ENCODE peak calls at places on chromosomes 12 and 14, in eight cellular contexts. W is lung, X is upper lobe of left lung, A is Panc1, G is GM12878, E is pancreas, F is heart left ventricle, P is K562. O is an unnamed sample.

GRCh38 chr12:42426733-42427132 is 100.8 kb downstream of the PPHLN1 start:
- ATAC-seq in W (no peak), X (no peak), A (no peak), G (no peak), E (no peak), F (peak; percentile 63), P (peak; percentile 91), O (no peak)

GRCh38 chr12:8527250-8528130 is 13.2 kb downstream of the CLEC4E start:
- ATAC-seq in W (no peak), X (no peak), A (no peak), G (no peak), E (no peak), F (no peak), P (no peak), O (no peak)

GRCh38 chr12:42128327-42128726 is 16.3 kb downstream of the GXYLT1 start:
- ATAC-seq in W (no peak), X (no peak), A (no peak), G (peak; percentile 47), E (no peak), F (no peak), P (no peak), O (no peak)

GRCh38 chr14:92950193-92950540 is 27.2 kb downstream of the CHGA start:
- ATAC-seq in W (no peak), X (no peak), A (no peak), G (no peak), E (no peak), F (peak; percentile 44), P (no peak), O (no peak)

GRCh38 chr14:68874746-68875155 is 81.9 kb upstream of the ZFP36L1 start:
- ATAC-seq in W (peak; percentile 13), X (no peak), A (no peak), G (no peak), E (no peak), F (peak; percentile 25), P (no peak), O (no peak)

GRCh38 chr12:29301114-29301513 is 79.9 kb downstream of the ERGIC2 start:
- ATAC-seq in W (no peak), X (no peak), A (no peak), G (no peak), E (no peak), F (no peak), P (no peak), O (no peak)

GRCh38 chr12:7872565-7873304 is at the start of gene SLC2A14:
- ATAC-seq in W (no peak), X (no peak), A (no peak), G (no peak), E (no peak), F (no peak), P (no peak), O (no peak)

GRCh38 chr14:102675396-102675795 is 82.9 kb downstream of the RCOR1 start:
- ATAC-seq in W (no peak), X (no peak), A (no peak), G (no peak), E (no peak), F (no peak), P (no peak), O (no peak)

GRCh38 chr14:20477211-20477876 is 8.1 kb downstream of the PNP start:
- ATAC-seq in W (peak; percentile 66), X (peak; percentile 19), A (no peak), G (no peak), E (no peak), F (peak; percentile 86), P (peak; percentile 70), O (no peak)

GRCh38 chr12:98551787-98552186 is 36.4 kb downstream of the TMPO start:
- ATAC-seq in W (no peak), X (no peak), A (no peak), G (no peak), E (no peak), F (no peak), P (peak; percentile 11), O (no peak)

GRCh38 chr12:24838531-24838950 is 110.4 kb downstream of the BCAT1 start:
- ATAC-seq in W (peak; percentile 29), X (peak; percentile 74), A (no peak), G (peak; percentile 72), E (no peak), F (peak; percentile 81), P (no peak), O (peak; percentile 87)

GRCh38 chr14:24944800-24945199 is 105.1 kb downstream of the STXBP6 start:
- ATAC-seq in W (no peak), X (no peak), A (no peak), G (no peak), E (peak; percentile 49), F (peak; percentile 35), P (no peak), O (no peak)

GRCh38 chr14:47675489-47676300 is at the start of gene MDGA2:
- ATAC-seq in W (no peak), X (no peak), A (no peak), G (no peak), E (no peak), F (no peak), P (no peak), O (no peak)

GRCh38 chr12:2076728-2077127 is 23.9 kb downstream of the CACNA1C start:
- ATAC-seq in W (no peak), X (no peak), A (no peak), G (no peak), E (no peak), F (peak; percentile 15), P (no peak), O (no peak)

GRCh38 chr14:62179367-62180018 is 417.3 kb downstream of the SNAPC1 start:
- ATAC-seq in W (peak; percentile 34), X (peak; percentile 67), A (no peak), G (peak; percentile 83), E (peak; percentile 64), F (peak; percentile 62), P (no peak), O (no peak)

GRCh38 chr14:56555921-56556570 is 23.6 kb upstream of the TMEM260 start:
- ATAC-seq in W (no peak), X (no peak), A (no peak), G (peak; percentile 59), E (peak; percentile 87), F (no peak), P (peak; percentile 91), O (no peak)

GRCh38 chr12:29320295-29321090 is 60.5 kb downstream of the ERGIC2 start:
- ATAC-seq in W (no peak), X (no peak), A (no peak), G (no peak), E (no peak), F (no peak), P (no peak), O (no peak)

GRCh38 chr14:29061702-29062101 is 295.1 kb downstream of the FOXG1 start:
- ATAC-seq in W (no peak), X (no peak), A (no peak), G (no peak), E (no peak), F (no peak), P (no peak), O (no peak)

GRCh38 chr12:106096376-106096775 is 42.4 kb downstream of the NUAK1 start:
- ATAC-seq in W (no peak), X (no peak), A (peak; percentile 82), G (no peak), E (peak; percentile 35), F (peak; percentile 79), P (no peak), O (peak; percentile 88)

GRCh38 chr14:65282909-65283253 is 129.6 kb upstream of the FUT8 start:
- ATAC-seq in W (no peak), X (no peak), A (peak; percentile 39), G (peak; percentile 20), E (no peak), F (no peak), P (no peak), O (no peak)

GRCh38 chr12:107859367-107859766 is 84.9 kb downstream of the ASCL4 start:
- ATAC-seq in W (no peak), X (no peak), A (no peak), G (no peak), E (no peak), F (no peak), P (no peak), O (no peak)

GRCh38 chr12:107847830-107848229 is 73.3 kb downstream of the ASCL4 start:
- ATAC-seq in W (no peak), X (peak; percentile 15), A (no peak), G (no peak), E (no peak), F (no peak), P (no peak), O (no peak)

GRCh38 chr12:107853479-107853878 is 79.0 kb downstream of the ASCL4 start:
- ATAC-seq in W (no peak), X (no peak), A (no peak), G (no peak), E (no peak), F (no peak), P (no peak), O (no peak)
- H3K36me3 ChIP-seq in W (no peaks in the 10 kb centered on the region), X (no peaks in the 10 kb centered on the region), A (no peaks in the 10 kb centered on the region), G (no peaks in the 10 kb centered on the region), E (no peaks in the 10 kb centered on the region), F (no peaks in the 10 kb centered on the region), P (no peaks in the 10 kb centered on the region), O (no peaks in the 10 kb centered on the region)

GRCh38 chr12:119676022-119676421 is 8.1 kb downstream of the PRKAB1 start:
- ATAC-seq in W (no peak), X (no peak), A (no peak), G (no peak), E (no peak), F (no peak), P (no peak), O (no peak)
- H3K36me3 ChIP-seq in W (peaks cover 59% of the 10 kb centered on the region), X (peaks cover 97% of the 10 kb centered on the region), A (peaks cover 50% of the 10 kb centered on the region), G (peaks cover 37% of the 10 kb centered on the region), E (peaks cover 14% of the 10 kb centered on the region), F (peaks cover 33% of the 10 kb centered on the region), P (peaks cover 99% of the 10 kb centered on the region), O (peaks cover 100% of the 10 kb centered on the region)

GRCh38 chr14:71733210-71733883 is 198.9 kb upstream of the RGS6 start:
- ATAC-seq in W (no peak), X (no peak), A (no peak), G (no peak), E (no peak), F (no peak), P (no peak), O (no peak)
- H3K36me3 ChIP-seq in W (peaks cover 42% of the 10 kb centered on the region), X (peaks cover 84% of the 10 kb centered on the region), A (no peaks in the 10 kb centered on the region), G (peaks cover 44% of the 10 kb centered on the region), E (no peaks in the 10 kb centered on the region), F (peaks cover 3% of the 10 kb centered on the region), P (peaks cover 9% of the 10 kb centered on the region), O (no peaks in the 10 kb centered on the region)

GRCh38 chr12:3673960-3674708 is 78.8 kb downstream of the CRACR2A start:
- ATAC-seq in W (no peak), X (no peak), A (no peak), G (no peak), E (no peak), F (no peak), P (no peak), O (no peak)
- H3K36me3 ChIP-seq in W (peaks cover 13% of the 10 kb centered on the region), X (peaks cover 36% of the 10 kb centered on the region), A (no peaks in the 10 kb centered on the region), G (peaks cover 20% of the 10 kb centered on the region), E (no peaks in the 10 kb centered on the region), F (no peaks in the 10 kb centered on the region), P (peaks cover 56% of the 10 kb centered on the region), O (peaks cover 32% of the 10 kb centered on the region)